ENCODE peak calls at places on chromosomes 16 and 17, in seven cellular contexts. One of them, this sample, is unnamed.

GRCh38 chr17:43814714-43815113 is 18.2 kb downstream of the MPP3 start:
- DNase-seq in cardiac fibroblast: peak; percentile 88
- DNase-seq in T-helper 1 cell: no peak
- DNase-seq in AG08395: peak; percentile 84
- DNase-seq in AG04449: no peak
- DNase-seq in stimulated activated naive CD8-positive, alpha-beta T cell treated with anti-CD3 and anti-CD28 coated beads, Interleukin-15, Interleukin-2, amounts not matched to agents 100 U/mL and 50 U/mL, for 24 hours: no peak
- DNase-seq in H4: no peak
- DNase-seq in this sample: no peak

GRCh38 chr16:47045023-47045422 is 71.5 kb upstream of the DNAJA2 start:
- DNase-seq in T-helper 1 cell: no peak
- DNase-seq in cardiac fibroblast: peak; percentile 14
- DNase-seq in H4: no peak
- DNase-seq in AG08395: no peak
- DNase-seq in stimulated activated naive CD8-positive, alpha-beta T cell treated with anti-CD3 and anti-CD28 coated beads, Interleukin-15, Interleukin-2, amounts not matched to agents 100 U/mL and 50 U/mL, for 24 hours: no peak
- DNase-seq in AG04449: no peak
- DNase-seq in this sample: no peak

GRCh38 chr17:34237458-34237857 is 17.6 kb upstream of the CCL2 start:
- DNase-seq in cardiac fibroblast: no peak
- DNase-seq in AG04449: no peak
- DNase-seq in AG08395: no peak
- DNase-seq in stimulated activated naive CD8-positive, alpha-beta T cell treated with anti-CD3 and anti-CD28 coated beads, Interleukin-15, Interleukin-2, amounts not matched to agents 100 U/mL and 50 U/mL, for 24 hours: no peak
- DNase-seq in H4: no peak
- DNase-seq in T-helper 1 cell: no peak
- DNase-seq in this sample: no peak

GRCh38 chr17:6507535-6507934 is 48.8 kb downstream of the PITPNM3 start:
- DNase-seq in AG08395: peak; percentile 98
- DNase-seq in AG04449: peak; percentile 29
- DNase-seq in cardiac fibroblast: peak; percentile 87
- DNase-seq in T-helper 1 cell: no peak
- DNase-seq in H4: peak; percentile 75
- DNase-seq in stimulated activated naive CD8-positive, alpha-beta T cell treated with anti-CD3 and anti-CD28 coated beads, Interleukin-15, Interleukin-2, amounts not matched to agents 100 U/mL and 50 U/mL, for 24 hours: no peak
- DNase-seq in this sample: no peak

GRCh38 chr17:75124041-75124818 is 7.3 kb downstream of the NT5C start:
- DNase-seq in H4: peak; percentile 100
- DNase-seq in AG08395: no peak
- DNase-seq in T-helper 1 cell: peak; percentile 28
- DNase-seq in cardiac fibroblast: peak; percentile 61
- DNase-seq in AG04449: no peak
- DNase-seq in stimulated activated naive CD8-positive, alpha-beta T cell treated with anti-CD3 and anti-CD28 coated beads, Interleukin-15, Interleukin-2, amounts not matched to agents 100 U/mL and 50 U/mL, for 24 hours: peak; percentile 69
- DNase-seq in this sample: no peak

GRCh38 chr16:25126820-25127232 is 15.3 kb downstream of the LCMT1 start:
- DNase-seq in stimulated activated naive CD8-positive, alpha-beta T cell treated with anti-CD3 and anti-CD28 coated beads, Interleukin-15, Interleukin-2, amounts not matched to agents 100 U/mL and 50 U/mL, for 24 hours: peak; percentile 30
- DNase-seq in T-helper 1 cell: no peak
- DNase-seq in AG04449: peak; percentile 44
- DNase-seq in cardiac fibroblast: peak; percentile 89
- DNase-seq in H4: peak; percentile 80
- DNase-seq in AG08395: peak; percentile 79
- DNase-seq in this sample: no peak

GRCh38 chr16:67185003-67185865 is 1.5 kb upstream of the MATCAP1 start:
- DNase-seq in T-helper 1 cell: peak; percentile 76
- DNase-seq in AG08395: peak; percentile 80
- DNase-seq in AG04449: peak; percentile 44
- DNase-seq in cardiac fibroblast: peak; percentile 93
- DNase-seq in H4: peak; percentile 82
- DNase-seq in stimulated activated naive CD8-positive, alpha-beta T cell treated with anti-CD3 and anti-CD28 coated beads, Interleukin-15, Interleukin-2, amounts not matched to agents 100 U/mL and 50 U/mL, for 24 hours: peak; percentile 93
- DNase-seq in this sample: peak; percentile 23

GRCh38 chr17:59439711-59440110 is 108.3 kb downstream of the YPEL2 start:
- DNase-seq in H4: no peak
- DNase-seq in AG04449: no peak
- DNase-seq in AG08395: no peak
- DNase-seq in stimulated activated naive CD8-positive, alpha-beta T cell treated with anti-CD3 and anti-CD28 coated beads, Interleukin-15, Interleukin-2, amounts not matched to agents 100 U/mL and 50 U/mL, for 24 hours: no peak
- DNase-seq in T-helper 1 cell: no peak
- DNase-seq in cardiac fibroblast: peak; percentile 44
- DNase-seq in this sample: no peak

GRCh38 chr17:7586673-7587419 is 3.0 kb downstream of the SOX15 start:
- DNase-seq in AG04449: no peak
- DNase-seq in cardiac fibroblast: no peak
- DNase-seq in stimulated activated naive CD8-positive, alpha-beta T cell treated with anti-CD3 and anti-CD28 coated beads, Interleukin-15, Interleukin-2, amounts not matched to agents 100 U/mL and 50 U/mL, for 24 hours: no peak
- DNase-seq in H4: no peak
- DNase-seq in AG08395: no peak
- DNase-seq in T-helper 1 cell: no peak
- DNase-seq in this sample: no peak

GRCh38 chr16:50942143-50942542 is 200.3 kb downstream of the CYLD start:
- DNase-seq in H4: no peak
- DNase-seq in cardiac fibroblast: no peak
- DNase-seq in AG08395: no peak
- DNase-seq in stimulated activated naive CD8-positive, alpha-beta T cell treated with anti-CD3 and anti-CD28 coated beads, Interleukin-15, Interleukin-2, amounts not matched to agents 100 U/mL and 50 U/mL, for 24 hours: no peak
- DNase-seq in AG04449: no peak
- DNase-seq in T-helper 1 cell: no peak
- DNase-seq in this sample: no peak

GRCh38 chr16:47374629-47375028 is 86.2 kb downstream of the ITFG1 start:
- DNase-seq in AG08395: no peak
- DNase-seq in T-helper 1 cell: no peak
- DNase-seq in H4: peak; percentile 15
- DNase-seq in stimulated activated naive CD8-positive, alpha-beta T cell treated with anti-CD3 and anti-CD28 coated beads, Interleukin-15, Interleukin-2, amounts not matched to agents 100 U/mL and 50 U/mL, for 24 hours: no peak
- DNase-seq in AG04449: peak; percentile 12
- DNase-seq in cardiac fibroblast: peak; percentile 11
- DNase-seq in this sample: no peak

GRCh38 chr17:79792984-79793923 is 3.6 kb downstream of the CBX8 start:
- DNase-seq in cardiac fibroblast: no peak
- DNase-seq in H4: peak; percentile 91
- DNase-seq in T-helper 1 cell: no peak
- DNase-seq in stimulated activated naive CD8-positive, alpha-beta T cell treated with anti-CD3 and anti-CD28 coated beads, Interleukin-15, Interleukin-2, amounts not matched to agents 100 U/mL and 50 U/mL, for 24 hours: no peak
- DNase-seq in AG04449: peak; percentile 50
- DNase-seq in AG08395: peak; percentile 71
- DNase-seq in this sample: no peak

GRCh38 chr17:16818340-16818739 is 128.3 kb downstream of the CCDC144A start:
- DNase-seq in cardiac fibroblast: no peak
- DNase-seq in stimulated activated naive CD8-positive, alpha-beta T cell treated with anti-CD3 and anti-CD28 coated beads, Interleukin-15, Interleukin-2, amounts not matched to agents 100 U/mL and 50 U/mL, for 24 hours: no peak
- DNase-seq in T-helper 1 cell: no peak
- DNase-seq in AG04449: no peak
- DNase-seq in AG08395: no peak
- DNase-seq in H4: no peak
- DNase-seq in this sample: no peak

This sample was measured in KG1.